ENCODE peak calls at places on chromosome 5, in ten cellular contexts. One of them, this sample, is unnamed.

GRCh38 chr5:142977363-142978051 is 207.3 kb downstream of the ARHGAP26 start:
- DNase-seq in fibroblast of mammary gland: peak
- DNase-seq in T-cell: peak
- DNase-seq in activated CD4-positive, alpha-beta memory T cell treated with anti-CD3 and anti-CD28 coated beads, Interleukin-2, amount 10 ng/mL, durations not matched to agents 7 days and 5 days: peak
- DNase-seq in left cardiac atrium: no peak
- DNase-seq in renal cortical epithelial cell: peak
- DNase-seq in IMR-90: peak
- DNase-seq in nephron progenitor cell: no peak
- DNase-seq in caudate nucleus: no peak
- DNase-seq in left ventricle myocardium inferior: no peak
- DNase-seq in this sample: no peak

GRCh38 chr5:54329731-54330709 is 19.6 kb upstream of the ARL15 start:
- DNase-seq in fibroblast of mammary gland: peak
- DNase-seq in T-cell: no peak
- DNase-seq in activated CD4-positive, alpha-beta memory T cell treated with anti-CD3 and anti-CD28 coated beads, Interleukin-2, amount 10 ng/mL, durations not matched to agents 7 days and 5 days: no peak
- DNase-seq in left cardiac atrium: no peak
- DNase-seq in renal cortical epithelial cell: peak
- DNase-seq in IMR-90: peak
- DNase-seq in nephron progenitor cell: no peak
- DNase-seq in caudate nucleus: no peak
- DNase-seq in left ventricle myocardium inferior: no peak
- DNase-seq in this sample: no peak

GRCh38 chr5:109329296-109330252 is 80.2 kb downstream of the PJA2 start:
- DNase-seq in fibroblast of mammary gland: peak
- DNase-seq in T-cell: no peak
- DNase-seq in activated CD4-positive, alpha-beta memory T cell treated with anti-CD3 and anti-CD28 coated beads, Interleukin-2, amount 10 ng/mL, durations not matched to agents 7 days and 5 days: no peak
- DNase-seq in left cardiac atrium: no peak
- DNase-seq in renal cortical epithelial cell: peak
- DNase-seq in IMR-90: peak
- DNase-seq in nephron progenitor cell: no peak
- DNase-seq in caudate nucleus: no peak
- DNase-seq in left ventricle myocardium inferior: no peak
- DNase-seq in this sample: no peak

GRCh38 chr5:80408475-80408875 is 611 bp downstream of the ZFYVE16 start:
- DNase-seq in fibroblast of mammary gland: peak
- DNase-seq in T-cell: no peak
- DNase-seq in activated CD4-positive, alpha-beta memory T cell treated with anti-CD3 and anti-CD28 coated beads, Interleukin-2, amount 10 ng/mL, durations not matched to agents 7 days and 5 days: peak
- DNase-seq in left cardiac atrium: peak
- DNase-seq in renal cortical epithelial cell: peak
- DNase-seq in IMR-90: peak
- DNase-seq in nephron progenitor cell: peak
- DNase-seq in caudate nucleus: peak
- DNase-seq in left ventricle myocardium inferior: peak
- DNase-seq in this sample: no peak

GRCh38 chr5:43400082-43400481 is 12.1 kb downstream of the CCL28 start:
- DNase-seq in fibroblast of mammary gland: peak
- DNase-seq in T-cell: no peak
- DNase-seq in activated CD4-positive, alpha-beta memory T cell treated with anti-CD3 and anti-CD28 coated beads, Interleukin-2, amount 10 ng/mL, durations not matched to agents 7 days and 5 days: no peak
- DNase-seq in left cardiac atrium: no peak
- DNase-seq in renal cortical epithelial cell: peak
- DNase-seq in IMR-90: peak
- DNase-seq in nephron progenitor cell: no peak
- DNase-seq in caudate nucleus: no peak
- DNase-seq in left ventricle myocardium inferior: no peak
- DNase-seq in this sample: no peak

GRCh38 chr5:9888517-9888916 is 258.4 kb upstream of the TAS2R1 start:
- DNase-seq in fibroblast of mammary gland: peak
- DNase-seq in T-cell: no peak
- DNase-seq in activated CD4-positive, alpha-beta memory T cell treated with anti-CD3 and anti-CD28 coated beads, Interleukin-2, amount 10 ng/mL, durations not matched to agents 7 days and 5 days: no peak
- DNase-seq in left cardiac atrium: no peak
- DNase-seq in renal cortical epithelial cell: peak
- DNase-seq in IMR-90: peak
- DNase-seq in nephron progenitor cell: no peak
- DNase-seq in caudate nucleus: no peak
- DNase-seq in left ventricle myocardium inferior: no peak
- DNase-seq in this sample: no peak

GRCh38 chr5:145855842-145856267 is 17.0 kb downstream of the GRXCR2 start:
- DNase-seq in fibroblast of mammary gland: no peak
- DNase-seq in T-cell: no peak
- DNase-seq in activated CD4-positive, alpha-beta memory T cell treated with anti-CD3 and anti-CD28 coated beads, Interleukin-2, amount 10 ng/mL, durations not matched to agents 7 days and 5 days: no peak
- DNase-seq in left cardiac atrium: no peak
- DNase-seq in renal cortical epithelial cell: peak
- DNase-seq in IMR-90: no peak
- DNase-seq in nephron progenitor cell: peak
- DNase-seq in caudate nucleus: no peak
- DNase-seq in left ventricle myocardium inferior: no peak
- DNase-seq in this sample: no peak

GRCh38 chr5:179914032-179914755 is 6.5 kb upstream of the TBC1D9B start:
- DNase-seq in fibroblast of mammary gland: peak
- DNase-seq in T-cell: no peak
- DNase-seq in activated CD4-positive, alpha-beta memory T cell treated with anti-CD3 and anti-CD28 coated beads, Interleukin-2, amount 10 ng/mL, durations not matched to agents 7 days and 5 days: no peak
- DNase-seq in left cardiac atrium: no peak
- DNase-seq in renal cortical epithelial cell: peak
- DNase-seq in IMR-90: peak
- DNase-seq in nephron progenitor cell: no peak
- DNase-seq in caudate nucleus: no peak
- DNase-seq in left ventricle myocardium inferior: no peak
- DNase-seq in this sample: no peak

GRCh38 chr5:36667826-36668225 is 61.4 kb downstream of the SLC1A3 start:
- DNase-seq in fibroblast of mammary gland: no peak
- DNase-seq in T-cell: no peak
- DNase-seq in activated CD4-positive, alpha-beta memory T cell treated with anti-CD3 and anti-CD28 coated beads, Interleukin-2, amount 10 ng/mL, durations not matched to agents 7 days and 5 days: no peak
- DNase-seq in left cardiac atrium: no peak
- DNase-seq in renal cortical epithelial cell: no peak
- DNase-seq in IMR-90: no peak
- DNase-seq in nephron progenitor cell: no peak
- DNase-seq in caudate nucleus: no peak
- DNase-seq in left ventricle myocardium inferior: no peak
- DNase-seq in this sample: no peak

GRCh38 chr5:51396797-51397196 is 13.5 kb downstream of the ISL1 start:
- DNase-seq in fibroblast of mammary gland: no peak
- DNase-seq in T-cell: no peak
- DNase-seq in activated CD4-positive, alpha-beta memory T cell treated with anti-CD3 and anti-CD28 coated beads, Interleukin-2, amount 10 ng/mL, durations not matched to agents 7 days and 5 days: no peak
- DNase-seq in left cardiac atrium: no peak
- DNase-seq in renal cortical epithelial cell: no peak
- DNase-seq in IMR-90: no peak
- DNase-seq in nephron progenitor cell: no peak
- DNase-seq in caudate nucleus: no peak
- DNase-seq in left ventricle myocardium inferior: no peak
- DNase-seq in this sample: no peak

GRCh38 chr5:109939109-109939682 is 249.5 kb downstream of the MAN2A1 start:
- DNase-seq in fibroblast of mammary gland: peak
- DNase-seq in T-cell: no peak
- DNase-seq in activated CD4-positive, alpha-beta memory T cell treated with anti-CD3 and anti-CD28 coated beads, Interleukin-2, amount 10 ng/mL, durations not matched to agents 7 days and 5 days: no peak
- DNase-seq in left cardiac atrium: no peak
- DNase-seq in renal cortical epithelial cell: no peak
- DNase-seq in IMR-90: peak
- DNase-seq in nephron progenitor cell: no peak
- DNase-seq in caudate nucleus: no peak
- DNase-seq in left ventricle myocardium inferior: no peak
- DNase-seq in this sample: no peak

GRCh38 chr5:174398171-174398570 is 326.2 kb upstream of the MSX2 start:
- DNase-seq in fibroblast of mammary gland: no peak
- DNase-seq in T-cell: no peak
- DNase-seq in activated CD4-positive, alpha-beta memory T cell treated with anti-CD3 and anti-CD28 coated beads, Interleukin-2, amount 10 ng/mL, durations not matched to agents 7 days and 5 days: no peak
- DNase-seq in left cardiac atrium: no peak
- DNase-seq in renal cortical epithelial cell: no peak
- DNase-seq in IMR-90: no peak
- DNase-seq in nephron progenitor cell: no peak
- DNase-seq in caudate nucleus: no peak
- DNase-seq in left ventricle myocardium inferior: no peak
- DNase-seq in this sample: no peak

GRCh38 chr5:163373401-163374066 is 63.9 kb upstream of the CCNG1 start:
- DNase-seq in fibroblast of mammary gland: no peak
- DNase-seq in T-cell: no peak
- DNase-seq in activated CD4-positive, alpha-beta memory T cell treated with anti-CD3 and anti-CD28 coated beads, Interleukin-2, amount 10 ng/mL, durations not matched to agents 7 days and 5 days: no peak
- DNase-seq in left cardiac atrium: no peak
- DNase-seq in renal cortical epithelial cell: peak
- DNase-seq in IMR-90: no peak
- DNase-seq in nephron progenitor cell: no peak
- DNase-seq in caudate nucleus: no peak
- DNase-seq in left ventricle myocardium inferior: no peak
- DNase-seq in this sample: no peak

GRCh38 chr5:132445930-132446329 is 44.6 kb downstream of the IRF1 start:
- DNase-seq in fibroblast of mammary gland: no peak
- DNase-seq in T-cell: no peak
- DNase-seq in activated CD4-positive, alpha-beta memory T cell treated with anti-CD3 and anti-CD28 coated beads, Interleukin-2, amount 10 ng/mL, durations not matched to agents 7 days and 5 days: no peak
- DNase-seq in left cardiac atrium: no peak
- DNase-seq in renal cortical epithelial cell: peak
- DNase-seq in IMR-90: no peak
- DNase-seq in nephron progenitor cell: no peak
- DNase-seq in caudate nucleus: no peak
- DNase-seq in left ventricle myocardium inferior: no peak
- DNase-seq in this sample: no peak